ENCODE peak calls at places on chromosomes 6 and 20, in five cellular contexts. N is NT2/D1, D is NCI-H1092, O is HFF-Myc, U is GM13977. R is an unnamed sample.
A peak's percentile ranks its signal among the peaks of the same experiment; 100 is the strongest.

GRCh38 chr6:49328051-49328450 is 135.0 kb downstream of the MMUT start:
- DNase-seq in N (no peak), D (no peak), O (no peak), U (no peak), R (no peak)

GRCh38 chr20:26216025-26216424 is 519.4 kb upstream of the ZNF337 start:
- DNase-seq in N (no peak), D (no peak), O (no peak), U (no peak), R (no peak)

GRCh38 chr20:63133481-63134091 is 82.3 kb downstream of the YTHDF1 start:
- DNase-seq in N (no peak), D (no peak), O (no peak), U (no peak), R (no peak)

GRCh38 chr6:159718634-159719033 is 8.7 kb upstream of the WTAP start:
- DNase-seq in N (no peak), D (no peak), O (no peak), U (no peak), R (no peak)

GRCh38 chr6:26129656-26130055 is 42.4 kb downstream of the HFE start:
- DNase-seq in N (no peak), D (no peak), O (no peak), U (no peak), R (no peak)

GRCh38 chr20:37161830-37162549 is 17.1 kb upstream of the RPN2 start:
- DNase-seq in N (no peak), D (no peak), O (no peak), U (no peak), R (no peak)

GRCh38 chr6:73695619-73696421 is at the start of gene CD109:
- DNase-seq in N (peak; percentile 48), D (peak; percentile 12), O (peak; percentile 48), U (peak; percentile 46), R (peak; percentile 70)

GRCh38 chr20:59159822-59160740 is 3.5 kb upstream of the ZNF831 start:
- DNase-seq in N (no peak), D (no peak), O (no peak), U (no peak), R (no peak)

GRCh38 chr20:59823860-59824259 is 109.6 kb downstream of the SYCP2 start:
- DNase-seq in N (no peak), D (no peak), O (no peak), U (no peak), R (peak; percentile 30)

GRCh38 chr6:113776998-113777397 is 80.1 kb upstream of the MARCKS start:
- DNase-seq in N (peak; percentile 80), D (no peak), O (no peak), U (no peak), R (no peak)

GRCh38 chr6:126312013-126312665 is 27.8 kb upstream of the CENPW start:
- DNase-seq in N (no peak), D (no peak), O (no peak), U (peak; percentile 26), R (no peak)

GRCh38 chr6:170266061-170266825 is 24.6 kb downstream of the DLL1 start:
- DNase-seq in N (no peak), D (no peak), O (no peak), U (no peak), R (no peak)

GRCh38 chr6:134073156-134073555 is 20.7 kb upstream of the SLC2A12 start:
- DNase-seq in N (no peak), D (no peak), O (no peak), U (no peak), R (no peak)

GRCh38 chr20:32359633-32360332 is 1.7 kb downstream of the ASXL1 start:
- DNase-seq in N (no peak), D (no peak), O (no peak), U (no peak), R (no peak)

GRCh38 chr6:139367810-139368321 is 6.6 kb downstream of the CITED2 start:
- DNase-seq in N (peak; percentile 86), D (no peak), O (no peak), U (no peak), R (peak; percentile 75)

GRCh38 chr6:31070711-31071197 is 41.6 kb downstream of the C6orf15 start:
- DNase-seq in N (peak; percentile 87), D (peak; percentile 4), O (no peak), U (no peak), R (peak; percentile 52)

GRCh38 chr6:153170511-153170910 is 39.4 kb upstream of the RGS17 start:
- DNase-seq in N (no peak), D (no peak), O (no peak), U (no peak), R (no peak)

GRCh38 chr6:33073431-33073871 is at the start of gene HLA-DPA1:
- DNase-seq in N (no peak), D (no peak), O (no peak), U (peak; percentile 86), R (no peak)

GRCh38 chr6:98636941-98637340 is 197.4 kb upstream of the POU3F2 start:
- DNase-seq in N (peak; percentile 36), D (no peak), O (no peak), U (no peak), R (no peak)

GRCh38 chr6:23454090-23454998 is 671.7 kb upstream of the NRSN1 start:
- DNase-seq in N (no peak), D (no peak), O (peak; percentile 19), U (no peak), R (no peak)

R was measured in H1.